ENCODE peak calls at places on chromosomes 12 and 14, in ten cellular contexts. C is CD8-positive, alpha-beta T cell; G is NCI-H460; A is COR-L47; M is HCEC 1CT; R is Calu3; U is AG09319; W is neural progenitor cell; L is Kasumi-1; N is GM19239. J is an unnamed sample.
A peak's percentile ranks its signal among the peaks of the same experiment; 100 is the strongest.

GRCh38 chr14:71324767-71325272 is 417.6 kb downstream of the PCNX1 start:
- DNase-seq in C (no peak), G (no peak), A (no peak), M (no peak), R (peak; percentile 43), U (no peak), W (peak; percentile 20), L (peak; percentile 50), N (no peak), J (no peak)

GRCh38 chr14:90905531-90905930 is 89.3 kb upstream of the TTC7B start:
- DNase-seq in C (no peak), G (no peak), A (no peak), M (no peak), R (no peak), U (no peak), W (no peak), L (no peak), N (peak; percentile 4), J (no peak)

GRCh38 chr12:127284021-127284420 is 982.9 kb upstream of the TMEM132C start:
- DNase-seq in C (no peak), G (no peak), A (no peak), M (peak; percentile 75), R (no peak), U (no peak), W (no peak), L (no peak), N (no peak), J (no peak)

GRCh38 chr14:76863724-76864407 is 37.7 kb downstream of the LRRC74A start:
- DNase-seq in C (no peak), G (no peak), A (peak; percentile 73), M (no peak), R (peak; percentile 33), U (no peak), W (no peak), L (peak; percentile 97), N (no peak), J (no peak)

GRCh38 chr12:117491711-117492110 is 130.3 kb upstream of the NOS1 start:
- DNase-seq in C (no peak), G (no peak), A (no peak), M (no peak), R (no peak), U (no peak), W (no peak), L (no peak), N (no peak), J (no peak)

GRCh38 chr12:4112734-4113396 is 160.7 kb upstream of the CCND2 start:
- DNase-seq in C (no peak), G (no peak), A (no peak), M (no peak), R (no peak), U (no peak), W (no peak), L (no peak), N (no peak), J (no peak)

GRCh38 chr12:1792406-1792805 is 28.0 kb upstream of the LRTM2 start:
- DNase-seq in C (no peak), G (no peak), A (no peak), M (no peak), R (no peak), U (no peak), W (no peak), L (no peak), N (no peak), J (no peak)

GRCh38 chr12:68962855-68963455 is 30.0 kb upstream of the CPM start:
- DNase-seq in C (no peak), G (no peak), A (no peak), M (peak; percentile 39), R (peak; percentile 29), U (no peak), W (no peak), L (peak; percentile 40), N (no peak), J (no peak)

GRCh38 chr14:100132161-100132902 is 27.1 kb downstream of the DEGS2 start:
- DNase-seq in C (no peak), G (no peak), A (no peak), M (no peak), R (no peak), U (peak; percentile 15), W (no peak), L (no peak), N (no peak), J (no peak)

GRCh38 chr14:73243341-73243740 is 6.0 kb downstream of the PAPLN start:
- DNase-seq in C (no peak), G (no peak), A (no peak), M (no peak), R (no peak), U (no peak), W (no peak), L (no peak), N (no peak), J (no peak)

GRCh38 chr12:53061404-53062010 is 11.6 kb downstream of the TNS2 start:
- DNase-seq in C (no peak), G (peak; percentile 19), A (peak; percentile 88), M (no peak), R (peak; percentile 63), U (no peak), W (peak; percentile 48), L (no peak), N (no peak), J (peak; percentile 87)

GRCh38 chr12:80714055-80714454 is 2.7 kb upstream of the MYF5 start:
- DNase-seq in C (no peak), G (no peak), A (no peak), M (no peak), R (no peak), U (no peak), W (peak; percentile 73), L (no peak), N (no peak), J (no peak)

GRCh38 chr12:127655691-127656090 is 611.3 kb upstream of the TMEM132C start:
- DNase-seq in C (no peak), G (no peak), A (no peak), M (peak; percentile 63), R (no peak), U (peak; percentile 25), W (no peak), L (no peak), N (no peak), J (peak; percentile 52)

GRCh38 chr12:1595026-1595561 is 713 bp upstream of the FBXL14 start:
- DNase-seq in C (no peak), G (no peak), A (no peak), M (no peak), R (no peak), U (no peak), W (peak; percentile 39), L (no peak), N (no peak), J (no peak)

GRCh38 chr12:53062011-53062961 is 12.4 kb downstream of the TNS2 start:
- DNase-seq in C (no peak), G (no peak), A (no peak), M (no peak), R (no peak), U (no peak), W (no peak), L (no peak), N (no peak), J (no peak)

J was measured in PC-3.